ENCODE peak calls at places on chromosomes 3 and 15, in eight cellular contexts. T, O, G, I, W, V, K and E are unnamed samples.

GRCh38 chr3:143613226-143613625 is 235.0 kb downstream of the SLC9A9 start:
- DNase-seq in T (no peak), I (no peak), K (no peak), W (no peak), V (no peak), G (no peak), O (no peak), E (no peak)

GRCh38 chr15:96565266-96565665 is 234.8 kb downstream of the NR2F2 start:
- DNase-seq in W (no peak), K (no peak), O (no peak), V (no peak), I (no peak), G (no peak), T (no peak), E (no peak)

GRCh38 chr3:123246846-123247245 is 45.1 kb downstream of the SEC22A start:
- DNase-seq in W (no peak), G (no peak), O (no peak), T (no peak), I (no peak), K (no peak), V (no peak), E (no peak)

GRCh38 chr3:53730565-53730964 is 115.7 kb downstream of the CHDH start:
- DNase-seq in O (no peak), V (peak; percentile 48), W (no peak), K (peak; percentile 58), T (no peak), I (no peak), G (no peak), E (no peak)

GRCh38 chr3:125280966-125281365 is 68.4 kb upstream of the SLC12A8 start:
- DNase-seq in K (no peak), V (no peak), W (peak; percentile 24), O (no peak), I (no peak), T (no peak), G (no peak), E (no peak)

GRCh38 chr3:39192490-39193092 is at the start of gene XIRP1:
- DNase-seq in T (no peak), I (no peak), K (peak; percentile 63), V (no peak), O (no peak), G (no peak), W (no peak), E (no peak)

GRCh38 chr3:80788914-80789313 is 972.5 kb downstream of the GBE1 start:
- DNase-seq in W (no peak), V (no peak), K (no peak), G (no peak), I (no peak), T (no peak), O (no peak), E (no peak)

GRCh38 chr3:134030801-134031619 is 1.3 kb upstream of the SLCO2A1 start:
- DNase-seq in T (no peak), K (no peak), G (no peak), I (no peak), O (no peak), V (no peak), W (no peak), E (no peak)

GRCh38 chr15:31554261-31554660 is 227.6 kb downstream of the KLF13 start:
- DNase-seq in G (no peak), V (no peak), I (no peak), K (peak; percentile 61), T (no peak), O (no peak), W (no peak), E (peak; percentile 81)

GRCh38 chr3:124292329-124292728 is 300.4 kb upstream of the ROPN1 start:
- DNase-seq in V (no peak), G (no peak), O (no peak), I (no peak), T (no peak), K (no peak), W (no peak), E (peak; percentile 68)

GRCh38 chr15:49832421-49832980 is 211.7 kb downstream of the DTWD1 start:
- DNase-seq in T (no peak), V (no peak), G (no peak), K (no peak), I (no peak), O (no peak), W (peak; percentile 75), E (peak; percentile 15)

GRCh38 chr15:69557340-69558137 is 104.9 kb downstream of the RPLP1 start:
- DNase-seq in I (peak; percentile 55), K (no peak), G (peak; percentile 37), W (no peak), T (no peak), O (peak; percentile 91), V (no peak), E (no peak)

GRCh38 chr3:114455432-114455831 is 161.6 kb downstream of the TIGIT start:
- DNase-seq in I (no peak), W (no peak), K (no peak), G (no peak), T (no peak), O (no peak), V (no peak), E (no peak)

GRCh38 chr3:37504583-37505357 is 330.4 kb upstream of the LRRFIP2 start:
- DNase-seq in V (no peak), I (no peak), K (no peak), O (no peak), W (no peak), T (no peak), G (no peak), E (no peak)

GRCh38 chr3:70736009-70736408 is 423.6 kb upstream of the MDFIC2 start:
- DNase-seq in I (no peak), G (no peak), T (no peak), V (no peak), W (no peak), K (no peak), O (no peak), E (no peak)

GRCh38 chr3:47512416-47513124 is 942 bp downstream of the ELP6 start:
- DNase-seq in O (no peak), K (no peak), T (no peak), W (peak; percentile 45), V (peak; percentile 27), I (no peak), G (no peak), E (peak; percentile 80)

GRCh38 chr15:29312387-29312786 is 42.8 kb upstream of the NSMCE3 start:
- DNase-seq in I (no peak), T (no peak), K (no peak), V (no peak), O (no peak), W (no peak), G (no peak), E (no peak)

GRCh38 chr3:151091685-151092352 is 6.4 kb downstream of the MED12L start:
- DNase-seq in V (no peak), T (no peak), W (no peak), G (no peak), O (no peak), K (no peak), I (no peak), E (no peak)

GRCh38 chr15:55869660-55870059 is 123.8 kb downstream of the NEDD4 start:
- DNase-seq in G (no peak), K (no peak), O (no peak), I (no peak), V (no peak), T (no peak), W (no peak), E (no peak)

GRCh38 chr15:55868707-55869106 is 124.7 kb downstream of the NEDD4 start:
- DNase-seq in K (no peak), G (no peak), W (no peak), O (peak; percentile 41), T (no peak), V (no peak), I (no peak), E (no peak)

GRCh38 chr15:55873024-55873745 is 120.2 kb downstream of the NEDD4 start:
- DNase-seq in T (no peak), K (no peak), G (no peak), V (no peak), W (no peak), I (no peak), O (no peak), E (no peak)

GRCh38 chr15:55872471-55872870 is 120.9 kb downstream of the NEDD4 start:
- DNase-seq in O (no peak), W (no peak), V (no peak), K (no peak), T (no peak), I (no peak), G (no peak), E (no peak)
- H3K4me3 ChIP-seq in O (no peak overlapping the region), W (no peak overlapping the region), V (no peak overlapping the region), K (peak overlapping the region; percentile 26), T (no peak overlapping the region), I (no peak overlapping the region), G (no peak overlapping the region), E (peak overlapping the region; percentile 14)

DNA sequence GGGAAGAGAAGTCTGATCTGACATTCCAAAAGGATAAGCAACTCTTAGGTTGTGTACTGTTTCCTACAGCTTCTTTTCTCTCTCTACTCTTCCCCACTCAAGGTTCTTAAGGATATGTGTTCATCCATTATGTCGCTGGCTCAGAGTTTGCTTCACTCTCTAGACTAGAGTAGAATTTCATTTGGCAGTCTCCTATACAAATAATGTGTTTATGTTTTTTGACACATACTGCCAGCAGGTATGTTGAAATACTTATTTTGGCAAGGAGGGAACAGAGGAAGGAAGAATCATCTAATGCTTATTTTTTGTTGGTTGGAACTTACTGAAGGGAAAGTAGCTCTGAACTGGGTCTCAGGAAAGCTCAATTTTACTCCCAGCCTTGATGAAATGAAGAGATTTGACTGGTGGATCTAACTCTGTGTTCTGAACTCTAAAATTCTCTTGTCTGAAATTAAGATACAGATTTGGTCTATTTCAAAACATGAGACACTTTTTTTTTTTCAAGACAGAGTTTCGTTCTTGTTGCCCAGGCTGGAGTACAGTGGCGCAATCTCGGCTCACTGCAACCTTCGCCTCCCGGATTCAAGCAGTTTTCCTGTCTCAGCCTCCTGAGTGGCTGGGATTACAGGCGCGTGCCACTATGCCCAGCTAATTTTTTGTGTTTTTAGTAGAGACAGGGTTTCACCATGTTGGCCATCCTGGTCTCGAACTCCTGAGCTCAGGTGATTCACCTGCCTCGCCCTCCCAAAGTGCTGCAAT is 7.6 kb upstream of the EMC3 start:
- DNase-seq in T (no peak), V (no peak), I (no peak), G (peak; percentile 9), O (no peak), W (no peak), K (no peak), E (no peak)
- H3K4me1 ChIP-seq in T (no peaks in the 10 kb centered on the region), V (no peaks in the 10 kb centered on the region), I (no peaks in the 10 kb centered on the region), G (no peaks in the 10 kb centered on the region), O (no peaks in the 10 kb centered on the region), W (no peaks in the 10 kb centered on the region), K (no peaks in the 10 kb centered on the region), E (no peaks in the 10 kb centered on the region)

GRCh38 chr15:39583586-39584265 is 2.8 kb downstream of the THBS1 start:
- DNase-seq in W (peak; percentile 68), I (no peak), G (no peak), O (no peak), V (peak; percentile 33), T (no peak), K (no peak), E (peak; percentile 66)
- TF ChIP-seq CTCF in W (peak; percentile 60), I (peak; percentile 28), G (no peak), O (peak; percentile 52), V (no peak), T (no peak), K (peak; percentile 51), E (peak; percentile 29)

DNA sequence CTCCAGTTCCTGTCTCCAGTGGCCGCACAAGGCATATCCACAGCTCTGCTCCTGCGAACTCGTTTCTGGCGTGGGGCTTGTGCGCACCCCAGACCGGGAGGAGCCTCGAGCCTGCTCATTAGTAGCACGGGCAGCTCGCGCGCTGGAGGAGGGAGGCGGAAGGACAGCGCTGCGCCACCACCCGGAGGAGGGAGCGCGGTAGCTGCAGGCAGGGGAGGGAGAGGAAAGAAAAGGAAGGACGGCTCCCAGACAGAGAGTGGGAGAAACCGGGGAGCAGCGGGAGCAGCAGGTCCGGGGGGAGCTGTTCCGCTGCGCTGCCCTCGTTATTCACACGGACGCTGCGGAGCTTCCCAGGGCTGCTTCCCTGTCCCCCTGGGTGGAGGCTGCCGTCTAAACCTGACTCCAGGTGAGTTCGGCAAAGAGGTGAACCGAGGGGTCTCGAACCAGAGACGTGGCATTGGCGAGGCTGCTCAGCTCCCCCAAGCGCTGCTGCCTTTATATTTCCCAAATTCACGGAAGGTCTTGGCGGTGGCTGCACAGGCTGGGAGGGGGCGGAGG is 121.3 kb upstream of the ZNF717 start:
- DNase-seq in I (no peak), G (no peak), K (no peak), W (peak; percentile 92), O (no peak), V (no peak), T (peak; percentile 48), E (peak; percentile 61)
- H3K4me3 ChIP-seq in I (no peak overlapping the region), G (no peak overlapping the region), K (no peak overlapping the region), W (peak overlapping the region; percentile 74), O (no peak overlapping the region), V (no peak overlapping the region), T (peak overlapping the region; percentile 42), E (no peak overlapping the region)